ENCODE peak calls at places on chromosomes 11 and 22, in five cellular contexts. One of them, this sample, is unnamed.

GRCh38 chr11:129911298-129911697 is 15.9 kb upstream of the NFRKB start:
- DNase-seq in thyroid gland: no peak
- DNase-seq in tibial nerve: no peak
- DNase-seq in ascending aorta: no peak
- DNase-seq in lung: no peak
- DNase-seq in this sample: no peak

GRCh38 chr11:110903830-110904229 is 191.6 kb upstream of the ARHGAP20 start:
- DNase-seq in lung: no peak
- DNase-seq in tibial nerve: no peak
- DNase-seq in thyroid gland: no peak
- DNase-seq in ascending aorta: no peak
- DNase-seq in this sample: no peak

GRCh38 chr11:2934611-2935239 is 5.5 kb upstream of the PHLDA2 start:
- DNase-seq in lung: no peak
- DNase-seq in thyroid gland: no peak
- DNase-seq in tibial nerve: no peak
- DNase-seq in ascending aorta: no peak
- DNase-seq in this sample: no peak

GRCh38 chr11:16217631-16218030 is 138.7 kb downstream of the SOX6 start:
- DNase-seq in tibial nerve: no peak
- DNase-seq in thyroid gland: no peak
- DNase-seq in ascending aorta: no peak
- DNase-seq in lung: no peak
- DNase-seq in this sample: no peak

GRCh38 chr22:49241174-49241851 is 586.4 kb downstream of the BRD1 start:
- DNase-seq in tibial nerve: no peak
- DNase-seq in thyroid gland: no peak
- DNase-seq in lung: no peak
- DNase-seq in ascending aorta: no peak
- DNase-seq in this sample: no peak

GRCh38 chr11:121551463-121551862 is 98.7 kb upstream of the SORL1-AS1 start:
- DNase-seq in ascending aorta: no peak
- DNase-seq in lung: no peak
- DNase-seq in tibial nerve: no peak
- DNase-seq in thyroid gland: no peak
- DNase-seq in this sample: no peak

GRCh38 chr11:119207300-119207570 is 1.1 kb downstream of the CBL start:
- DNase-seq in lung: no peak
- DNase-seq in thyroid gland: no peak
- DNase-seq in ascending aorta: no peak
- DNase-seq in tibial nerve: no peak
- DNase-seq in this sample: no peak

GRCh38 chr11:86442420-86442819 is 67.7 kb downstream of the CCDC81 start:
- DNase-seq in ascending aorta: no peak
- DNase-seq in lung: no peak
- DNase-seq in tibial nerve: no peak
- DNase-seq in thyroid gland: no peak
- DNase-seq in this sample: no peak

GRCh38 chr11:72735495-72736027 is 16.6 kb downstream of the ARAP1 start:
- DNase-seq in ascending aorta: no peak
- DNase-seq in thyroid gland: peak
- DNase-seq in lung: no peak
- DNase-seq in tibial nerve: no peak
- DNase-seq in this sample: no peak

GRCh38 chr11:83612891-83613766 is 327.0 kb upstream of the CCDC90B start:
- DNase-seq in lung: no peak
- DNase-seq in ascending aorta: no peak
- DNase-seq in tibial nerve: no peak
- DNase-seq in thyroid gland: peak
- DNase-seq in this sample: no peak

GRCh38 chr11:45048870-45049825 is 97.3 kb upstream of the PRDM11 start:
- DNase-seq in ascending aorta: no peak
- DNase-seq in lung: no peak
- DNase-seq in thyroid gland: peak
- DNase-seq in tibial nerve: peak
- DNase-seq in this sample: no peak

GRCh38 chr11:118051611-118052461 is 25.0 kb upstream of the TMPRSS4 start:
- DNase-seq in ascending aorta: no peak
- DNase-seq in lung: no peak
- DNase-seq in tibial nerve: no peak
- DNase-seq in thyroid gland: no peak
- DNase-seq in this sample: no peak

GRCh38 chr11:6621711-6622211 is 2.5 kb upstream of the TPP1 start:
- DNase-seq in thyroid gland: no peak
- DNase-seq in tibial nerve: no peak
- DNase-seq in lung: no peak
- DNase-seq in ascending aorta: no peak
- DNase-seq in this sample: no peak

GRCh38 chr11:128432926-128433325 is 154.4 kb downstream of the ETS1 start:
- DNase-seq in ascending aorta: no peak
- DNase-seq in thyroid gland: no peak
- DNase-seq in lung: no peak
- DNase-seq in tibial nerve: no peak
- DNase-seq in this sample: no peak

GRCh38 chr22:47292546-47293320 is 530.3 kb downstream of the TBC1D22A start:
- DNase-seq in tibial nerve: no peak
- DNase-seq in thyroid gland: peak
- DNase-seq in lung: no peak
- DNase-seq in ascending aorta: no peak
- DNase-seq in this sample: no peak

GRCh38 chr22:42436402-42436801 is 4.2 kb upstream of the NFAM1 start:
- DNase-seq in lung: no peak
- DNase-seq in ascending aorta: no peak
- DNase-seq in tibial nerve: no peak
- DNase-seq in thyroid gland: peak
- DNase-seq in this sample: no peak

GRCh38 chr22:33864723-33865130 is 55.5 kb downstream of the LARGE1 start:
- DNase-seq in thyroid gland: no peak
- DNase-seq in ascending aorta: no peak
- DNase-seq in lung: no peak
- DNase-seq in tibial nerve: no peak
- DNase-seq in this sample: no peak
- H3K27ac ChIP-seq in thyroid gland: no peak
- H3K27ac ChIP-seq in ascending aorta: peak
- H3K27ac ChIP-seq in lung: peak
- H3K27ac ChIP-seq in tibial nerve: peak
- H3K27ac ChIP-seq in this sample: peak

GRCh38 chr22:21936151-21936778 is 16.4 kb downstream of the PPM1F start:
- DNase-seq in ascending aorta: no peak
- DNase-seq in thyroid gland: no peak
- DNase-seq in tibial nerve: peak
- DNase-seq in lung: peak
- DNase-seq in this sample: no peak
- H3K27ac ChIP-seq in ascending aorta: peak
- H3K27ac ChIP-seq in thyroid gland: peak
- H3K27ac ChIP-seq in tibial nerve: peak
- H3K27ac ChIP-seq in lung: peak
- H3K27ac ChIP-seq in this sample: peak

GRCh38 chr11:43518407-43519165 is 159.9 kb downstream of the TTC17 start:
- DNase-seq in tibial nerve: no peak
- DNase-seq in ascending aorta: no peak
- DNase-seq in thyroid gland: no peak
- DNase-seq in lung: no peak
- DNase-seq in this sample: no peak
- H3K27ac ChIP-seq in tibial nerve: no peak
- H3K27ac ChIP-seq in ascending aorta: no peak
- H3K27ac ChIP-seq in thyroid gland: no peak
- H3K27ac ChIP-seq in lung: no peak
- H3K27ac ChIP-seq in this sample: no peak

GRCh38 chr22:19853879-19854777 is 546 bp downstream of the GNB1L start:
- DNase-seq in thyroid gland: no peak
- DNase-seq in ascending aorta: no peak
- DNase-seq in tibial nerve: no peak
- DNase-seq in lung: no peak
- DNase-seq in this sample: no peak

GRCh38 chr22:19854778-19855503 is at the start of the genes GNB1L and RTL10:
- DNase-seq in tibial nerve: peak
- DNase-seq in thyroid gland: peak
- DNase-seq in ascending aorta: peak
- DNase-seq in lung: peak
- DNase-seq in this sample: peak

GRCh38 chr22:19853058-19853878 is 1.4 kb downstream of the GNB1L start:
- DNase-seq in ascending aorta: no peak
- DNase-seq in tibial nerve: no peak
- DNase-seq in lung: no peak
- DNase-seq in thyroid gland: peak
- DNase-seq in this sample: no peak

GRCh38 chr22:19857382-19857781 is 2.7 kb upstream of the GNB1L start:
- DNase-seq in tibial nerve: no peak
- DNase-seq in ascending aorta: no peak
- DNase-seq in thyroid gland: no peak
- DNase-seq in lung: no peak
- DNase-seq in this sample: no peak

DNA sequence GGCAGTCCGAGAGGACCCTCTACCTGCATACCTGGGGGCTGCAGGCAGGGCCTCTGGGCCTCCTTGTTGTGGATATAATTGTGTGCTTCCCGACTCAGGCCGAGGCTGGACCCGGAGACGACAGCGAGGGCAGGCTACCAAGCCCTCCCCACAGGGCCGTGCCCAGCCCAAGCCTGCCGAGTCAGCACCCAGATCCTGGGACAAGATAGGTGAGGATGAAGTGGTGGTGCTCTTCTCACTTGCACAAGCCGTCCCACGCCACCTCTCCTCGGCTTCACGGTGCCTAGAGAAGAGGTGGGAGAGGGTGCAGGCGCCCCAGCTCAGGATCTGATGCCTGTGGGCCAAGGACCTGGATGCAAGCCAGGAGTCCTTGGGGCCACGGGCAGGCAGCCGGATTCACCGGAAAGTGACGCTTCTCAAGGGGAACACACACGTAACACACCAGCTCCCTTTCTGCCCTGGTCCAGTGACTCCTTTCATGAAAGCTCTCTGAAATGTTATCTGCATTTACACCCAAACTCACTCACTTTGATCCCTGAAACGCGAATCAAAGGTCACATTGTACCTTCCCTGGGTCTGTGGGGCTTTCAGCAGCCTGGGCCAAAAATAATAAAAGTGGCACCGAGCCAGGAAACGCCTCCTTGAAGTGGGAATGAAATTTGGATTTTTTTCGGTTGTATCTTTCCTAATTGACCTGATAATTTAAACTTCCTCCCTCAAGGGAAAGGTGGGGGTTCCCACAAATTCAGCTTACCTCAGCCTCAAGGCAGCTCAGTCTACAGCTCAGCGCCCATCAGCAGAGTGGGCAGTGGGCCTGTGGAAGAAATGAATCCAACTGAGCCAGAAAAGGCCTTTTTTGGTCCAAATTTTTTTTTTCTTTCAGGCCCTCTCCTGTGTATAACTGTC is 1.1 kb upstream of the GNB1L start:
- DNase-seq in ascending aorta: no peak
- DNase-seq in tibial nerve: peak
- DNase-seq in lung: peak
- DNase-seq in thyroid gland: peak
- DNase-seq in this sample: no peak
- H3K27ac ChIP-seq in ascending aorta: peak
- H3K27ac ChIP-seq in tibial nerve: peak
- H3K27ac ChIP-seq in lung: peak
- H3K27ac ChIP-seq in thyroid gland: peak
- H3K27ac ChIP-seq in this sample: peak

DNA sequence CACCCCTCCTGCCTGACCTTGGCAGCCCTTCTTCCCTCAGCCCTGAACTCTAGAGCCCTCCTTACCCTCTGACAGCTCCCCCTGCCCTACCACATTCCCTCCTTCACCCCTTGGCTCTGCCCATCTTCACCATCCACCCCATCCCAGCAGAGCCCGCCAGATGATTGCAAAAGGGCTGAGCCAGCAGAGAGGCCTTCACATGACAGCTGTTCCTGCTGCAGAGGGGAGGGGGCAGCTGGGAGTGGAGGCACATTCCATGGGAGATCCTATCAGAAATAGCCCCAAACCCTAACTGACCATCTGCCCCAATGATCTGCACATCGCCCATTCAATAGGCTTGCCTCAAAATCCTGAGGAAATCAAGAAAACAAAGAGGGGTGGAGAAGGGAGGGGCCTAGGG is 7.8 kb upstream of the AHNAK start:
- DNase-seq in thyroid gland: no peak
- DNase-seq in lung: no peak
- DNase-seq in ascending aorta: no peak
- DNase-seq in tibial nerve: peak
- DNase-seq in this sample: no peak
- H3K27ac ChIP-seq in thyroid gland: peak
- H3K27ac ChIP-seq in lung: peak
- H3K27ac ChIP-seq in ascending aorta: peak
- H3K27ac ChIP-seq in tibial nerve: peak
- H3K27ac ChIP-seq in this sample: peak

This sample was measured in thoracic aorta.